ENCODE peak calls at places on chromosomes 2 and 18, in four cellular contexts. One of them, this sample, is unnamed.

GRCh38 chr18:56565596-56566355 is 72.6 kb downstream of the TXNL1 start:
- DNase-seq in breast epithelium: no peak
- DNase-seq in stomach: no peak
- DNase-seq in sigmoid colon: no peak
- DNase-seq in this sample: no peak

GRCh38 chr2:120776649-120777048 is 41.0 kb downstream of the GLI2 start:
- DNase-seq in stomach: no peak
- DNase-seq in sigmoid colon: no peak
- DNase-seq in breast epithelium: no peak
- DNase-seq in this sample: peak; percentile 10

GRCh38 chr18:78659748-78660147 is 319.9 kb upstream of the SALL3 start:
- DNase-seq in stomach: no peak
- DNase-seq in sigmoid colon: no peak
- DNase-seq in breast epithelium: no peak
- DNase-seq in this sample: no peak

GRCh38 chr2:43080626-43081025 is 145.8 kb downstream of the ZFP36L2 start:
- DNase-seq in breast epithelium: no peak
- DNase-seq in sigmoid colon: peak; percentile 67
- DNase-seq in stomach: no peak
- DNase-seq in this sample: peak; percentile 46

GRCh38 chr2:111111101-111111755 is 9.5 kb upstream of the BCL2L11 start:
- DNase-seq in breast epithelium: no peak
- DNase-seq in sigmoid colon: no peak
- DNase-seq in stomach: no peak
- DNase-seq in this sample: no peak

GRCh38 chr2:24920813-24921441 is 890 bp upstream of the ADCY3 start:
- DNase-seq in breast epithelium: peak; percentile 28
- DNase-seq in sigmoid colon: no peak
- DNase-seq in stomach: no peak
- DNase-seq in this sample: no peak

GRCh38 chr18:48922801-48923730 is 27.7 kb downstream of the SMAD7 start:
- DNase-seq in stomach: peak; percentile 58
- DNase-seq in breast epithelium: no peak
- DNase-seq in sigmoid colon: peak; percentile 88
- DNase-seq in this sample: peak; percentile 69

GRCh38 chr2:212958757-212959295 is 192.6 kb downstream of the IKZF2 start:
- DNase-seq in sigmoid colon: no peak
- DNase-seq in stomach: no peak
- DNase-seq in breast epithelium: no peak
- DNase-seq in this sample: no peak

GRCh38 chr2:229176136-229176535 is 95.0 kb downstream of the PID1 start:
- DNase-seq in sigmoid colon: no peak
- DNase-seq in breast epithelium: no peak
- DNase-seq in stomach: no peak
- DNase-seq in this sample: no peak

GRCh38 chr18:7926526-7926925 is 359.4 kb downstream of the PTPRM start:
- DNase-seq in sigmoid colon: no peak
- DNase-seq in breast epithelium: no peak
- DNase-seq in stomach: peak; percentile 40
- DNase-seq in this sample: no peak

GRCh38 chr18:7890078-7890477 is 323.0 kb downstream of the PTPRM start:
- DNase-seq in stomach: no peak
- DNase-seq in breast epithelium: no peak
- DNase-seq in sigmoid colon: no peak
- DNase-seq in this sample: no peak

GRCh38 chr2:10497797-10498251 is 49.7 kb upstream of the ODC1 start:
- DNase-seq in stomach: peak; percentile 83
- DNase-seq in breast epithelium: no peak
- DNase-seq in sigmoid colon: no peak
- DNase-seq in this sample: no peak

GRCh38 chr2:66813525-66813924 is 378.6 kb downstream of the MEIS1 start:
- DNase-seq in sigmoid colon: no peak
- DNase-seq in stomach: no peak
- DNase-seq in breast epithelium: no peak
- DNase-seq in this sample: no peak

DNA sequence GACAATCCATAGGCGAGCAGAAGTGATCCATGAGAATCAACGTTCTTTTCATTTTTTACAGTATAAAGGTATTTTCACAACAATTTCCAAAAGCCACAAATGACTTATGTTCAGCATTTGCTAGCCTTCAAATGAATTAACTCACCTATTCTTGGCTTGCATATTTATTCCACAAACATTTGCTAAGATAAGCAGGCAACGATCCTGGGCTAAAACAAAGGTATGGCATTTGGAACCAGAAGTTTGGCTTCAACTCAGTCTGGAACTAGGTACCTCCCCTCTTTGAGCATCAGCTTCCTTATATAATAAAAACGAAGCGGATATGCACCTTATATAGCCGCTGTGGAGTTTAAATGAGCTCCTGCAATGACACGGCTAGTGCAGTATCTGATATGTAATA is 20.5 kb downstream of the CYRIA start:
- DNase-seq in sigmoid colon: no peak
- DNase-seq in stomach: no peak
- DNase-seq in breast epithelium: no peak
- DNase-seq in this sample: no peak
- H3K4me1 ChIP-seq in sigmoid colon: peaks cover 13% of the 10 kb centered on the region
- H3K4me1 ChIP-seq in stomach: peaks cover 36% of the 10 kb centered on the region
- H3K4me1 ChIP-seq in breast epithelium: peaks cover 6% of the 10 kb centered on the region
- H3K4me1 ChIP-seq in this sample: peaks cover 32% of the 10 kb centered on the region

DNA sequence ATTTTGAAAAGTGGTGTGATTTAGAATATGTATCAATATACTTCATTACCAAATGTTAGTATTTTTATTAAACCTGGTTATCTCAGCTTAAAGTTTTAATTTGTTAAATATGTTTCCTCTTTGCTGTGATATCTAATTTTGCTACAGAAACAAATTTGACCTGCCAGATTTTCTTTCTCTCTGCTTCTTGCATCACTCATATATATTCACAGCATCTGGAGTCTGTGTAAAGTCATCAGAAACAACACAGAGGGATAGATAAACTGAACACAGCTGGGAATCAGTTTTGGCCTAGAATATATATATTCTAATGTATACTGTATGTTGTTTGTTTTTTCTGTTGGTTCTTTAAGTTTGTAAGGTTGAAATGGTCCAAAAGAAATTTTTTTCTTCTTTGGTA is 8.5 kb downstream of the PSMD14 start:
- DNase-seq in breast epithelium: no peak
- DNase-seq in stomach: no peak
- DNase-seq in sigmoid colon: no peak
- DNase-seq in this sample: no peak
- H3K27ac ChIP-seq in breast epithelium: no peak overlapping the region
- H3K27ac ChIP-seq in stomach: no peak overlapping the region
- H3K27ac ChIP-seq in sigmoid colon: no peak overlapping the region
- H3K27ac ChIP-seq in this sample: no peak overlapping the region

GRCh38 chr18:6885992-6886823 is 156.7 kb downstream of the ARHGAP28 start:
- DNase-seq in sigmoid colon: no peak
- DNase-seq in breast epithelium: no peak
- DNase-seq in stomach: peak; percentile 40
- DNase-seq in this sample: peak; percentile 44
- TF ChIP-seq POLR2A in sigmoid colon: no peak
- TF ChIP-seq POLR2A in breast epithelium: no peak
- TF ChIP-seq POLR2A in stomach: no peak
- TF ChIP-seq POLR2A in this sample: no peak

GRCh38 chr18:58146099-58146498 is 102.1 kb downstream of the NEDD4L start:
- DNase-seq in sigmoid colon: no peak
- DNase-seq in stomach: no peak
- DNase-seq in breast epithelium: no peak
- DNase-seq in this sample: no peak
- H3K4me1 ChIP-seq in sigmoid colon: peaks cover 45% of the 10 kb centered on the region
- H3K4me1 ChIP-seq in stomach: peaks cover 54% of the 10 kb centered on the region
- H3K4me1 ChIP-seq in breast epithelium: no peaks in the 10 kb centered on the region
- H3K4me1 ChIP-seq in this sample: no peaks in the 10 kb centered on the region

This sample was measured in heart left ventricle.